ENCODE peak calls at places on chromosomes 6 and 20, in seven cellular contexts. X is cardiac fibroblast, L is brain microvascular endothelial cell, V is pancreas, Y is IMR-90, Q is transverse colon, I is choroid plexus epithelial cell. B is an unnamed sample.
A peak's percentile ranks its signal among the peaks of the same experiment; 100 is the strongest.

GRCh38 chr6:113879186-113880096 is 22.3 kb downstream of the MARCKS start:
- DNase-seq in X (peak; percentile 85), Q (peak; percentile 63), L (peak; percentile 82), V (peak; percentile 68), Y (peak; percentile 83), I (peak; percentile 91), B (peak; percentile 65)

GRCh38 chr6:73180718-73181619 is 44.3 kb downstream of the KHDC1L start:
- DNase-seq in Q (no peak), L (peak; percentile 70), V (no peak), X (peak; percentile 85), Y (peak; percentile 84), I (peak; percentile 86), B (peak; percentile 69)

GRCh38 chr20:58759947-58760346 is 67.3 kb downstream of the NPEPL1 start:
- DNase-seq in V (no peak), Q (no peak), X (no peak), L (no peak), Y (no peak), I (no peak), B (no peak)

GRCh38 chr6:116060572-116061283 is at the start of gene FRK:
- DNase-seq in Y (peak; percentile 24), X (peak; percentile 59), V (peak; percentile 76), Q (peak; percentile 85), L (peak; percentile 43), I (peak; percentile 60), B (no peak)

GRCh38 chr6:45587229-45588060 is 209.7 kb upstream of the SUPT3H start:
- DNase-seq in V (no peak), Q (peak; percentile 26), X (no peak), I (no peak), L (no peak), Y (no peak), B (no peak)

GRCh38 chr6:137873273-137873762 is 6.3 kb downstream of the TNFAIP3 start:
- DNase-seq in V (peak; percentile 72), Y (peak; percentile 92), L (peak; percentile 93), X (peak; percentile 99), I (peak; percentile 98), Q (peak; percentile 86), B (peak; percentile 61)

GRCh38 chr20:3875378-3875974 is 13.7 kb upstream of the PANK2 start:
- DNase-seq in X (no peak), V (no peak), L (no peak), Q (no peak), I (no peak), Y (no peak), B (no peak)

GRCh38 chr6:40962241-40962640 is 76.8 kb downstream of the UNC5CL start:
- DNase-seq in Q (no peak), Y (peak; percentile 95), L (peak; percentile 73), X (peak; percentile 93), I (peak; percentile 81), V (no peak), B (peak; percentile 80)

GRCh38 chr6:163725008-163725941 is 310.8 kb downstream of the QKI start:
- DNase-seq in V (no peak), L (no peak), X (no peak), Q (no peak), I (no peak), Y (no peak), B (no peak)

GRCh38 chr6:148979006-148979901 is 232.4 kb downstream of the UST start:
- DNase-seq in Y (no peak), I (no peak), V (no peak), Q (no peak), X (no peak), L (no peak), B (no peak)

GRCh38 chr6:75673885-75674284 is 72.2 kb downstream of the SENP6 start:
- DNase-seq in I (peak; percentile 29), Q (no peak), L (no peak), X (peak; percentile 22), Y (no peak), V (no peak), B (no peak)

GRCh38 chr20:59588236-59588855 is 16.0 kb upstream of the PHACTR3 start:
- DNase-seq in I (no peak), Y (no peak), X (no peak), Q (no peak), V (no peak), L (no peak), B (no peak)

GRCh38 chr20:63497946-63498935 is 642 bp downstream of the EEF1A2 start:
- DNase-seq in Y (peak; percentile 36), V (peak; percentile 63), X (peak; percentile 46), I (no peak), L (peak; percentile 13), Q (no peak), B (no peak)

GRCh38 chr6:27126815-27127537 is 120.5 kb upstream of the PRSS16 start:
- DNase-seq in V (peak; percentile 84), Q (peak; percentile 93), I (peak; percentile 95), Y (peak; percentile 90), X (peak; percentile 95), L (peak; percentile 93), B (peak; percentile 87)

GRCh38 chr20:44154521-44155001 is 32.4 kb downstream of the JPH2 start:
- DNase-seq in Y (no peak), L (no peak), I (no peak), X (peak; percentile 25), Q (no peak), V (no peak), B (no peak)

GRCh38 chr20:50129662-50130345 is 16.9 kb upstream of the UBE2V1 start:
- DNase-seq in V (no peak), L (no peak), I (no peak), Q (no peak), Y (peak; percentile 27), X (no peak), B (no peak)

GRCh38 chr6:21138359-21139094 is 455.0 kb upstream of the SOX4 start:
- DNase-seq in V (no peak), X (no peak), Q (no peak), L (no peak), I (no peak), Y (no peak), B (peak; percentile 18)

GRCh38 chr20:20734475-20734948 is 22.1 kb upstream of the RALGAPA2 start:
- DNase-seq in X (no peak), I (no peak), L (no peak), V (no peak), Y (no peak), Q (no peak), B (no peak)

GRCh38 chr20:36929290-36929689 is 22.2 kb downstream of the SAMHD1 start:
- DNase-seq in L (peak; percentile 12), Y (peak; percentile 69), I (peak; percentile 25), Q (no peak), X (peak; percentile 65), V (no peak), B (no peak)

GRCh38 chr6:138795809-138796469 is at the start of gene ECT2L:
- DNase-seq in Y (no peak), I (peak; percentile 64), Q (peak; percentile 83), V (peak; percentile 29), L (peak; percentile 49), X (peak; percentile 57), B (no peak)

GRCh38 chr6:16747232-16748027 is 13.8 kb downstream of the ATXN1 start:
- DNase-seq in Y (peak; percentile 85), L (no peak), I (peak; percentile 74), Q (no peak), V (no peak), X (peak; percentile 81), B (no peak)

GRCh38 chr20:49579874-49580817 is 12.2 kb upstream of the PTGIS start:
- DNase-seq in X (peak; percentile 36), V (no peak), Y (peak; percentile 85), I (peak; percentile 88), L (peak; percentile 76), Q (no peak), B (peak; percentile 69)

GRCh38 chr20:1934578-1935573 is 39.7 kb downstream of the SIRPA start:
- DNase-seq in V (peak; percentile 44), Y (peak; percentile 78), L (peak; percentile 66), I (peak; percentile 62), Q (no peak), X (peak; percentile 98), B (no peak)

GRCh38 chr6:63347599-63347998 is 27.8 kb upstream of the LGSN start:
- DNase-seq in Q (no peak), V (no peak), L (peak; percentile 32), Y (peak; percentile 93), I (peak; percentile 73), X (peak; percentile 93), B (peak; percentile 23)

DNA sequence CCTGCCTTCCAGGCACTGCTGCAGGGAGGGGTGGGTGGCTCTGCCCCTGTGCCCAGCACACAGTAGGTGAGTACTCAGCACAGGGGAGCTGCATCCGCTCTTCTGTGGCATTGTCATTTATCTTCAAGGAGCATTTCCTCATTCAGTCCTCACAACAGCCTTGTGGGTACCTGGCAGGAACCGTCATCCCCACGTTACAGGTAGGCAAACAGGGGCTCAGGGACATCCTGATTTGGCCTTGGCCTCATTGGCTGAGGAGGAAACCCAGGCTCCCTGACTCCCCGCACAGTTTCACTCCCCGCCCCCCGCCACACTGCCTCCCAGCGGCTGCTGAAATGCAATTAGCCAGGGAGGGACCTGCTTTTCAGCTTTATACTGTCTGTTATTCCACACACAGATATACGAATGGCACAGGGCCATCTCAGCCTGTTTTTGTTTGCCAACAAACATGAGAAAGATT is 24.3 kb upstream of the PNPLA1 start:
- DNase-seq in Q (peak; percentile 72), X (no peak), V (peak; percentile 33), L (no peak), I (no peak), Y (no peak), B (no peak)
- TF ChIP-seq CTCF in Q (peak; percentile 30), X (no peak), V (no peak), L (no peak), I (peak; percentile 32), Y (no peak), B (no peak)

GRCh38 chr6:15530411-15530810 is 132.4 kb downstream of the DTNBP1 start:
- DNase-seq in L (no peak), Y (no peak), I (no peak), Q (no peak), X (no peak), V (no peak), B (no peak)
- H3K4me3 ChIP-seq in L (no peak overlapping the region), Y (no peak overlapping the region), I (no peak overlapping the region), Q (no peak overlapping the region), X (no peak overlapping the region), V (no peak overlapping the region), B (no peak overlapping the region)

GRCh38 chr6:158565482-158566040 is 5.7 kb downstream of the TMEM181 start:
- DNase-seq in X (no peak), Q (no peak), L (no peak), Y (no peak), V (no peak), I (no peak), B (no peak)
- TF ChIP-seq CTCF in X (peak; percentile 6), Q (no peak), L (peak; percentile 34), Y (peak; percentile 4), V (no peak), I (peak; percentile 44), B (no peak)

GRCh38 chr20:61736001-61736635 is 329.6 kb downstream of the TAF4 start:
- DNase-seq in I (no peak), V (no peak), X (no peak), L (no peak), Y (no peak), Q (no peak), B (no peak)

GRCh38 chr20:61736751-61737310 is 328.9 kb downstream of the TAF4 start:
- DNase-seq in Y (no peak), I (no peak), Q (no peak), L (no peak), V (no peak), X (no peak), B (no peak)

GRCh38 chr20:61733891-61734732 is 331.6 kb downstream of the TAF4 start:
- DNase-seq in Q (no peak), Y (no peak), L (no peak), V (no peak), X (no peak), I (no peak), B (no peak)

GRCh38 chr20:61734733-61735502 is 330.8 kb downstream of the TAF4 start:
- DNase-seq in X (no peak), V (no peak), L (no peak), I (no peak), Q (no peak), Y (no peak), B (no peak)

GRCh38 chr20:61735503-61735785 is 330.2 kb downstream of the TAF4 start:
- DNase-seq in I (no peak), Y (no peak), Q (no peak), L (no peak), X (no peak), V (no peak), B (no peak)
- H3K4me3 ChIP-seq in I (no peak overlapping the region), Y (no peak overlapping the region), Q (no peak overlapping the region), L (no peak overlapping the region), X (no peak overlapping the region), V (no peak overlapping the region), B (no peak overlapping the region)

B was measured in astrocyte of the cerebellum.